ENCODE peak calls at places on chromosomes 11 and 22, in ten cellular contexts. R is GM06990; B is nephron progenitor cell; Y is AG04450; E is progenitor cell of endocrine pancreas; I is HCT116; G is astrocyte of the cerebellum; V is GM20000; W is PC-3; Z is CD4-positive, alpha-beta T cell. U is an unnamed sample.

GRCh38 chr11:25755918-25756584 is 575.9 kb upstream of the ANO3 start:
- DNase-seq in W (no peak), R (no peak), B (no peak), V (no peak), Y (no peak), G (no peak), E (no peak), I (no peak), Z (no peak), U (no peak)

GRCh38 chr11:112345708-112346107 is 85.0 kb upstream of the PLET1 start:
- DNase-seq in E (no peak), Y (no peak), R (no peak), B (no peak), V (no peak), W (no peak), I (no peak), G (no peak), Z (no peak), U (no peak)

GRCh38 chr11:122101625-122102291 is 14.3 kb downstream of the BLID start:
- DNase-seq in G (peak; percentile 87), W (no peak), R (no peak), E (peak; percentile 19), V (no peak), Y (peak; percentile 53), Z (no peak), I (no peak), B (peak; percentile 55), U (no peak)

GRCh38 chr22:35023692-35024363 is 42.1 kb upstream of the ISX start:
- DNase-seq in B (peak; percentile 96), R (peak; percentile 83), G (no peak), Y (no peak), E (peak; percentile 81), V (peak; percentile 73), W (peak; percentile 44), Z (peak; percentile 6), I (peak; percentile 28), U (peak; percentile 1)

GRCh38 chr11:59610289-59610688 is 5.3 kb downstream of the OSBP start:
- DNase-seq in Y (no peak), E (no peak), I (no peak), W (no peak), B (no peak), G (no peak), V (no peak), Z (no peak), R (no peak), U (no peak)

GRCh38 chr11:133041165-133041564 is 491.1 kb downstream of the OPCML start:
- DNase-seq in Z (no peak), I (no peak), G (no peak), W (no peak), R (no peak), V (no peak), E (no peak), Y (no peak), B (no peak), U (no peak)

GRCh38 chr22:34976886-34977285 is 89.1 kb upstream of the ISX start:
- DNase-seq in Z (no peak), R (no peak), G (no peak), V (no peak), W (no peak), B (no peak), I (no peak), Y (no peak), E (no peak), U (no peak)

GRCh38 chr11:102253018-102253775 is 64.1 kb upstream of the BIRC3 start:
- DNase-seq in I (no peak), V (no peak), B (no peak), E (no peak), W (no peak), Z (no peak), R (no peak), Y (no peak), G (no peak), U (no peak)

GRCh38 chr22:47221840-47222615 is 459.6 kb downstream of the TBC1D22A start:
- DNase-seq in W (no peak), Z (no peak), Y (no peak), B (no peak), R (no peak), G (no peak), V (no peak), I (no peak), E (peak; percentile 0), U (no peak)

GRCh38 chr11:112852141-112852853 is 108.9 kb upstream of the NCAM1 start:
- DNase-seq in Z (no peak), G (no peak), R (no peak), E (no peak), I (no peak), B (no peak), W (peak; percentile 28), Y (no peak), V (no peak), U (no peak)

DNA sequence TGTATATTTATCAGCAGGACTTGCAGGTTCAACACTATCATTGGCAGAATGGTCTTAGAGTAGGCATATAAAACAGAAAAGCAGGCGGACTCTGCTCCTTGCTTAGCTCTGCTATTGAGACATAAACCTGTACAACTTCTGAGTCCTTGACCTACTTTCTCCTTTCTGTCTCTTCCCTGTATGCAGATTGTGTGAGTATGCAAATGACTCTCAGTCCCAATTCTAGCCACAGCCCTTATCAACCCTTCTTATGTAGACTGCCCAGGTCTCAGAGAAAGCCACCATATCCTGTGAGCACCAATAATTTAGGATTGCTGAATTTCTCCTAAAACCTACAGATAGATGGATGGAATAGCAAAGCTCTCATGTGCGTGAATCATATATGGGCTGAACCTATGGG is 367.6 kb upstream of the DDI1 start:
- DNase-seq in Y (no peak), I (no peak), G (no peak), B (no peak), Z (no peak), E (no peak), W (no peak), R (no peak), V (no peak), U (no peak)
- TF ChIP-seq CTCF in Y (no peak), I (no peak), G (no peak), B (no peak), Z (no peak), E (no peak), W (no peak), R (no peak), V (no peak), U (no peak)

DNA sequence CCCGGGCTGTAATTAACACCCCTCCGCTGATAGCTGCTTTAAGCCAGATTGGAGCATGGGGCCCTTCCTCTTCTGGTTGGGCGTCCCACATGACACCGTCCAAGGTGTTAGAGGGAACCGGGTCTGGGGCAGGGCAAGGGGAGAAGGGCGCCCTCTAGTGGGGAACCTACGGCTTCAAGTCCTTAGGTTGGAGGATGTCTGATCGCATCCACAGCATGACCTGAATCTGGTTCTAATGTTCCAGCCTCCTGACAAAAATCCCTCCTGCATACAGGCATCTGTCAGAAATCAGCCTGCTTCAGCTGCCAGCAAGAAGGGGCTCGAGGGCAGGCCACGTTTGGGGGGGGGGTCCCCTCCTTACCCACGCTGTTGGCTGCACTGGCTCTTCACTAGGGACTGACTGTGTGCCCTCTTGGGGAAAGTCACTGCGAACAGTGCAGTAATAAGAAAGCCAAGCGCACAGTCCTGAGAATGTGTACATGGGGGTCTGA is 94.2 kb upstream of the TBCEL start:
- DNase-seq in V (peak; percentile 66), I (peak; percentile 61), E (peak; percentile 23), R (peak; percentile 40), W (peak; percentile 50), Z (no peak), B (peak; percentile 74), G (peak; percentile 9), Y (no peak), U (peak; percentile 7)
- TF ChIP-seq CTCF in V (peak; percentile 63), I (peak; percentile 87), E (peak; percentile 65), R (peak; percentile 85), W (peak; percentile 92), Z (peak; percentile 53), B (peak; percentile 69), G (peak; percentile 68), Y (peak; percentile 57), U (peak; percentile 78)

DNA sequence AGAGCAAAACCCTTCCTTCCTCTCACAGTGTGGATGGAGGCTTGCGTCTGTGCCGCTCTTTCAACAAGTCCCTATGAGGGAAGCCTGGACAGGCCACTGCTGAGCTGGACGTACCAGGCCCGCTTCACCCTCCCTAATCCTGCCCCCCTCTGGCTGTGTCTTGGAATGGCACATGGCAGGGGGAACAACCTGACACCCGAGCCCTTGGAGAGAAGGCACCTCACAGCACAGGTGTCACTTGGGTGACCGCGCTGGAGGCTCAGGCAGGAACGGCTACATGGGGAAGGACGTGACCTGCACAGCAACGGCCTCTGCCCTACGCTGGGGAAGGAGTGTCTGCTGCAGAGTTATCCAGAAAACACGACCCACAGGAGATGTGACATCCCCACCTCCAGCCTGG is 11.0 kb downstream of the CARS1 start:
- DNase-seq in Y (no peak), V (no peak), B (peak; percentile 23), G (no peak), R (no peak), E (no peak), I (no peak), Z (no peak), W (peak; percentile 8), U (no peak)
- TF ChIP-seq CTCF in Y (no peak), V (no peak), B (no peak), G (peak; percentile 32), R (peak; percentile 10), E (no peak), I (peak; percentile 50), Z (no peak), W (peak; percentile 42), U (peak; percentile 16)

DNA sequence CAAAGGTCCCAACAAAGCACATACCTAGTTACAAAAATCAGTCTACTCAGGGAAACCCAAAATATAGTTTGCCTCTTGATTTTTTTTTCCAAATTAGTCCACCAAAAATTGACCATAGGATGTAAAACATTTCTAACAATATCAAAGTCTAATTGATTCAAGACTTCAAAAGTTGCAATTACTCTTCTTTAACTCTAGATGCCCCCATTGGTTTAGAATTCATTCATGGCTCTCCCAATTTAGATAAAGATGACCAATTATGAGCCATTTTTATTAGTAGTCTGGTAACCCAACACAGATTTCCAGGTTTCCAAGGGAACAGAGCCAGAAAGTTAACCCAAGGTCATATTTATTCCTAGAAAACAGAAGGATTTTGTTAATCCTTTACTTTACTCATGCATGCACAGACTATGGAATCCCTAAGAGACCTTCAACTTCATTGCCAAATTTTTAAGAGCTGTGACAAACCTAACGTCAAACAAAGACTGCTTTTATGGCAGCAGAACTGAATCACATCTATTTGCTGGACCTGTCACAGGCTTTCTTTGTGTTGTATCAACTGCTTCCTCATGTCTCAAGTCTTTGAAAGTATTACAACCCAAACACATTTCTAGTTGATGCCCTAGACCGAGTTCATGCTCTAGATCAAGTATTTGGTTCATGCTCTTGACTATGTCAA is 55.3 kb downstream of the C22orf42 start:
- DNase-seq in V (no peak), Y (no peak), B (no peak), E (no peak), I (peak; percentile 15), G (no peak), W (peak; percentile 37), Z (no peak), R (no peak), U (peak; percentile 0)
- TF ChIP-seq CTCF in V (no peak), Y (no peak), B (no peak), E (peak; percentile 58), I (peak; percentile 54), G (no peak), W (peak; percentile 68), Z (peak; percentile 61), R (peak; percentile 32), U (no peak)

U was measured in HFF-Myc.